ENCODE peak calls at places on chromosomes 7 and 10, in seven cellular contexts. P is BE2C; L is HCT116; N is astrocyte; Q is CD8-positive, alpha-beta memory T cell; F is CD8-positive, alpha-beta T cell; B is left ventricle myocardium inferior. D is an unnamed sample.

GRCh38 chr10:125189162-125189561 is 28.8 kb upstream of the CTBP2 start:
- DNase-seq in P (no peak), L (no peak), N (no peak), Q (no peak), F (no peak), B (no peak), D (no peak)

GRCh38 chr10:132961864-132962622 is 19.7 kb upstream of the CFAP46 start:
- DNase-seq in P (no peak), L (no peak), N (peak; percentile 57), Q (peak; percentile 45), F (peak; percentile 65), B (peak; percentile 53), D (peak; percentile 85)

GRCh38 chr7:98284335-98285036 is 3.0 kb downstream of the BRI3 start:
- DNase-seq in P (peak; percentile 30), L (no peak), N (peak; percentile 60), Q (no peak), F (no peak), B (peak; percentile 82), D (no peak)

GRCh38 chr7:4791738-4792536 is 16.5 kb downstream of the AP5Z1 start:
- DNase-seq in P (peak; percentile 69), L (peak; percentile 26), N (no peak), Q (peak; percentile 71), F (peak; percentile 81), B (peak; percentile 84), D (no peak)

GRCh38 chr7:35261476-35262285 is 7.8 kb upstream of the TBX20 start:
- DNase-seq in P (no peak), L (no peak), N (no peak), Q (no peak), F (no peak), B (peak; percentile 36), D (no peak)

GRCh38 chr7:132488634-132489302 is 87.5 kb downstream of the PLXNA4 start:
- DNase-seq in P (peak; percentile 54), L (no peak), N (peak; percentile 29), Q (no peak), F (no peak), B (no peak), D (no peak)

GRCh38 chr7:31368620-31369019 is 28.1 kb upstream of the NEUROD6 start:
- DNase-seq in P (no peak), L (no peak), N (no peak), Q (no peak), F (no peak), B (no peak), D (no peak)

GRCh38 chr10:79487296-79488194 is 24.8 kb upstream of the EIF5AL1 start:
- DNase-seq in P (peak; percentile 76), L (peak; percentile 81), N (peak; percentile 44), Q (no peak), F (peak; percentile 22), B (peak; percentile 43), D (peak; percentile 77)

GRCh38 chr10:4503076-4503475 is 322.9 kb upstream of the AKR1E2 start:
- DNase-seq in P (no peak), L (no peak), N (no peak), Q (no peak), F (no peak), B (no peak), D (no peak)

GRCh38 chr10:3671431-3671955 is 113.5 kb downstream of the KLF6 start:
- DNase-seq in P (no peak), L (no peak), N (no peak), Q (no peak), F (no peak), B (no peak), D (no peak)

GRCh38 chr7:137798073-137798763 is 48.6 kb downstream of the DGKI start:
- DNase-seq in P (no peak), L (no peak), N (no peak), Q (no peak), F (no peak), B (no peak), D (no peak)

GRCh38 chr7:102415685-102416225 is 17.6 kb upstream of the ORAI2 start:
- DNase-seq in P (no peak), L (no peak), N (no peak), Q (peak; percentile 55), F (peak; percentile 71), B (no peak), D (no peak)

GRCh38 chr7:142603870-142604448 is 145.3 kb upstream of the PRSS1 start:
- DNase-seq in P (peak; percentile 59), L (peak; percentile 53), N (peak; percentile 33), Q (no peak), F (peak; percentile 48), B (no peak), D (peak; percentile 52)

GRCh38 chr10:72298774-72299519 is 25.2 kb downstream of the DDIT4 start:
- DNase-seq in P (no peak), L (no peak), N (no peak), Q (no peak), F (no peak), B (no peak), D (no peak)
- H3K4me1 ChIP-seq in P (peaks cover 6% of the 10 kb centered on the region), L (peaks cover 54% of the 10 kb centered on the region), N (peaks cover 15% of the 10 kb centered on the region), Q (peaks cover 48% of the 10 kb centered on the region), F (peaks cover 43% of the 10 kb centered on the region), B (peaks cover 22% of the 10 kb centered on the region), D (peaks cover 20% of the 10 kb centered on the region)

DNA sequence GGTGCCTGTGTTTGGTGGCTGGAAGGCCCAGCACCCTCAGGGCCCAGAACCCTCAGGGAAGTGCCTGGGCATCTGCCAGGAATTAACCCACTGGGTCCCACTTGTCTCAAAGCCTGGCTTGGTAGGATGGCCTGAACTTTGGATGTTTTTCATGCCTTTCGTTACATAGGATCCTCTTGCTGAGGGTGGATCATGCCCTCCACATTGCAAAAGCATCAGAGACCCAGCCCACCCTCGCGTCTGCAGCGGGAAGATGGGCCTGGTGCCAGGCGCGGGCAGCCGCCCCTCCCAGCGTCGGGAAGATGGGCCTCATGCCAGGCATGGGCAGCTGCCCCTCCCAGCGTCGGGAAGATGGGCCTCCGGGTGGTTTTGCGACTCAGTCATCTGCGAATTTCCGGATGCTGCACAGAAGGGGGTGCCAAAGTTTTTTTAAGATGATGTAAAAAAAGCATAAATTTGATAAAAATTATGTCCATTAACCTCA is 51.9 kb upstream of the PRKAR1B start:
- DNase-seq in P (peak; percentile 74), L (no peak), N (no peak), Q (no peak), F (no peak), B (no peak), D (no peak)
- H3K36me3 ChIP-seq in P (peaks cover 85% of the 10 kb centered on the region), L (peaks cover 19% of the 10 kb centered on the region), N (peaks cover 14% of the 10 kb centered on the region), Q (no peaks in the 10 kb centered on the region), F (no peaks in the 10 kb centered on the region), B (peaks cover 61% of the 10 kb centered on the region), D (peaks cover 1% of the 10 kb centered on the region)

GRCh38 chr7:969403-969802 is 5.9 kb downstream of the COX19 start:
- DNase-seq in P (no peak), L (no peak), N (no peak), Q (no peak), F (no peak), B (no peak), D (no peak)
- H3K4me1 ChIP-seq in P (peaks cover 8% of the 10 kb centered on the region), L (no peaks in the 10 kb centered on the region), N (peaks cover 3% of the 10 kb centered on the region), Q (peaks cover 22% of the 10 kb centered on the region), F (peaks cover 28% of the 10 kb centered on the region), B (peaks cover 87% of the 10 kb centered on the region), D (peaks cover 14% of the 10 kb centered on the region)

DNA sequence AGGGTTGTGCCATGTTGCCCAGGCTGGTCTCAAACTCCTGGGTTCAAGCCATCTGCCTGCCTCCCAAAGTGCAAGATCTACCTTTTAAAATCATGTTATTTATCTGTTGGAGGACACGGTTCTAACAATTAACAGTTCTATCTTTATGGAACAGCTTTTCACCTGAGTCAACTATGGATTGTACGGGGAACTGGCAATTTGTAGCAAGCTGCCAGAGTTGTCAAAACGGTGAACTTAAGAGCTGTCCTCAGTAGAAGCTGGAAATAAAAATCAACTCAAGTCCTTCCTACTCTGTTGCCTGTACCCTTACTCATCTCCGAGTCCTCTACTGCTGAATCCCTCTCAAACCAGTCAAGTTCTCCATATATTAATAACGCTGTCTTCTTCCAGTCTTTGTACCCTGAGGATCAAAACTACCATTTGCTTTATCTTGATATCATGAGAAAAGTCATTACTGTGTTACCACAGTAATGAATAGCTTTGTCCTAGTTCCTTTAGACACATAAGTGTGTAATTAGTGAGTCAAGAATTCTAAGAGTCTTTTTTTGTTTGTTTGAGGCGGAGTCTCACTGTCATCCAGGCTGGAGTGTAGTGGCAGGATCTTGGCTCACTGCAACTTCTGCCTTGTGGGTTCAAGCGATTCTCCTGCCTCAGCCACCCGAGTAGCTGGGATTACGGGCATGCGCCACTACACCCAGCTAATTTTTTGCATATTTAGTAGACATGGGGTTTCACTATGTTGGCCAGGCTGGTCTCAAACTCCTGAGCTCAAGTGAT is 28.2 kb downstream of the HBP1 start:
- DNase-seq in P (no peak), L (no peak), N (no peak), Q (no peak), F (no peak), B (no peak), D (no peak)
- H3K36me3 ChIP-seq in P (peaks cover 15% of the 10 kb centered on the region), L (peaks cover 4% of the 10 kb centered on the region), N (peaks cover 24% of the 10 kb centered on the region), Q (peaks cover 64% of the 10 kb centered on the region), F (peaks cover 59% of the 10 kb centered on the region), B (peaks cover 84% of the 10 kb centered on the region), D (peaks cover 3% of the 10 kb centered on the region)